ENCODE peak calls at places on chromosomes 3 and 15, in six cellular contexts. X, K, D, Q, Z and G are unnamed samples.

GRCh38 chr15:67548862-67549651 is 6.6 kb downstream of the MAP2K5 start:
- DNase-seq in X (no peak), K (no peak), D (no peak), Q (no peak), Z (no peak), G (peak; percentile 67)

GRCh38 chr3:10468611-10469354 is 36.6 kb downstream of the ATP2B2 start:
- DNase-seq in X (no peak), K (no peak), D (no peak), Q (no peak), Z (no peak), G (no peak)

GRCh38 chr15:99169769-99170311 is 65.0 kb downstream of the SYNM start:
- DNase-seq in X (no peak), K (peak; percentile 59), D (no peak), Q (no peak), Z (no peak), G (no peak)

GRCh38 chr3:112623717-112624116 is 17.2 kb downstream of the CCDC80 start:
- DNase-seq in X (no peak), K (no peak), D (no peak), Q (no peak), Z (no peak), G (no peak)

GRCh38 chr3:106485202-106485601 is 616.4 kb upstream of the CBLB start:
- DNase-seq in X (no peak), K (no peak), D (no peak), Q (no peak), Z (no peak), G (no peak)

GRCh38 chr15:72197045-72197459 is 535 bp downstream of the GRAMD2A start:
- DNase-seq in X (no peak), K (no peak), D (no peak), Q (no peak), Z (no peak), G (peak; percentile 23)

GRCh38 chr15:63803106-63803886 is 30.5 kb downstream of the HERC1 start:
- DNase-seq in X (no peak), K (no peak), D (no peak), Q (no peak), Z (no peak), G (no peak)

GRCh38 chr3:184820525-184820924 is 8.6 kb downstream of the VPS8 start:
- DNase-seq in X (no peak), K (no peak), D (no peak), Q (no peak), Z (no peak), G (no peak)

GRCh38 chr3:157093096-157093495 is 66.9 kb downstream of the CCNL1 start:
- DNase-seq in X (no peak), K (no peak), D (no peak), Q (no peak), Z (no peak), G (no peak)

GRCh38 chr3:123723527-123724168 is 138.8 kb upstream of the HACD2 start:
- DNase-seq in X (no peak), K (no peak), D (peak; percentile 61), Q (peak; percentile 84), Z (peak; percentile 69), G (peak; percentile 75)

GRCh38 chr3:7289113-7289512 is 428.2 kb downstream of the GRM7 start:
- DNase-seq in X (no peak), K (no peak), D (no peak), Q (no peak), Z (no peak), G (no peak)

GRCh38 chr15:38217181-38217580 is 35.5 kb upstream of the SPRED1 start:
- DNase-seq in X (no peak), K (no peak), D (no peak), Q (peak; percentile 33), Z (peak; percentile 20), G (no peak)

GRCh38 chr3:107412376-107412775 is 35.1 kb downstream of the CCDC54 start:
- DNase-seq in X (no peak), K (no peak), D (no peak), Q (no peak), Z (no peak), G (no peak)

GRCh38 chr15:58303236-58303635 is 128.6 kb upstream of the LIPC start:
- DNase-seq in X (no peak), K (no peak), D (no peak), Q (no peak), Z (no peak), G (no peak)

GRCh38 chr3:124372784-124373183 is 357.5 kb upstream of the UMPS start:
- DNase-seq in X (no peak), K (no peak), D (no peak), Q (no peak), Z (no peak), G (no peak)

GRCh38 chr15:99303881-99304280 is 52.6 kb downstream of the LRRC28 start:
- DNase-seq in X (no peak), K (no peak), D (no peak), Q (no peak), Z (no peak), G (no peak)

GRCh38 chr3:126100688-126101301 is 16.9 kb upstream of the SLC41A3 start:
- DNase-seq in X (peak; percentile 55), K (peak; percentile 65), D (peak; percentile 64), Q (no peak), Z (no peak), G (no peak)

GRCh38 chr3:101722394-101723173 is 1.8 kb upstream of the CEP97 start:
- DNase-seq in X (no peak), K (no peak), D (no peak), Q (no peak), Z (peak; percentile 37), G (no peak)

GRCh38 chr15:96699871-96700401 is 369.4 kb downstream of the NR2F2 start:
- DNase-seq in X (no peak), K (no peak), D (no peak), Q (no peak), Z (no peak), G (no peak)

GRCh38 chr15:85443046-85443445 is 62.6 kb downstream of the AKAP13 start:
- DNase-seq in X (no peak), K (no peak), D (no peak), Q (no peak), Z (no peak), G (no peak)
- H3K27ac ChIP-seq in X (peak overlapping the region; percentile 59), K (no peak overlapping the region), D (no peak overlapping the region), Q (peak overlapping the region; percentile 6), Z (no peak overlapping the region), G (no peak overlapping the region)

GRCh38 chr3:152285509-152285908 is 16.8 kb downstream of the MBNL1 start:
- DNase-seq in X (no peak), K (no peak), D (no peak), Q (no peak), Z (no peak), G (no peak)
- H3K27ac ChIP-seq in X (no peak overlapping the region), K (no peak overlapping the region), D (no peak overlapping the region), Q (no peak overlapping the region), Z (no peak overlapping the region), G (no peak overlapping the region)

GRCh38 chr15:62027916-62028315 is 32.3 kb downstream of the VPS13C start:
- DNase-seq in X (no peak), K (no peak), D (no peak), Q (no peak), Z (no peak), G (no peak)

GRCh38 chr15:62021991-62022600 is 38.2 kb downstream of the VPS13C start:
- DNase-seq in X (no peak), K (no peak), D (no peak), Q (peak; percentile 23), Z (no peak), G (peak; percentile 6)

GRCh38 chr15:62026707-62027565 is 33.3 kb downstream of the VPS13C start:
- DNase-seq in X (no peak), K (no peak), D (no peak), Q (no peak), Z (no peak), G (no peak)
- H3K27ac ChIP-seq in X (no peak overlapping the region), K (no peak overlapping the region), D (no peak overlapping the region), Q (no peak overlapping the region), Z (no peak overlapping the region), G (no peak overlapping the region)

GRCh38 chr3:170356596-170357175 is 829 bp upstream of the SKIL start:
- DNase-seq in X (peak; percentile 90), K (peak; percentile 96), D (peak; percentile 85), Q (peak; percentile 84), Z (no peak), G (peak; percentile 86)

GRCh38 chr3:170359178-170359704 is 1.7 kb downstream of the SKIL start:
- DNase-seq in X (no peak), K (no peak), D (no peak), Q (no peak), Z (no peak), G (no peak)

GRCh38 chr3:170357176-170357919 is at the start of gene SKIL:
- DNase-seq in X (peak; percentile 98), K (peak; percentile 99), D (peak; percentile 97), Q (peak; percentile 97), Z (peak; percentile 96), G (peak; percentile 97)

GRCh38 chr3:170355738-170356595 is 1.5 kb upstream of the SKIL start:
- DNase-seq in X (no peak), K (peak; percentile 79), D (peak; percentile 50), Q (peak; percentile 66), Z (no peak), G (peak; percentile 79)

GRCh38 chr3:170357920-170358854 is 672 bp downstream of the SKIL start:
- DNase-seq in X (peak; percentile 88), K (peak; percentile 96), D (peak; percentile 89), Q (peak; percentile 91), Z (peak; percentile 71), G (peak; percentile 89)
- H3K27ac ChIP-seq in X (peak overlapping the region; percentile 99), K (peak overlapping the region; percentile 89), D (peak overlapping the region; percentile 99), Q (peak overlapping the region; percentile 99), Z (peak overlapping the region; percentile 68), G (peak overlapping the region; percentile 96)

GRCh38 chr15:85582076-85582718 is 201.8 kb downstream of the AKAP13 start:
- DNase-seq in X (no peak), K (no peak), D (no peak), Q (no peak), Z (no peak), G (no peak)

GRCh38 chr15:85580914-85581313 is 200.5 kb downstream of the AKAP13 start:
- DNase-seq in X (no peak), K (peak; percentile 67), D (no peak), Q (peak; percentile 64), Z (no peak), G (no peak)

GRCh38 chr15:85581495-85581894 is 201.1 kb downstream of the AKAP13 start:
- DNase-seq in X (peak; percentile 78), K (peak; percentile 80), D (peak; percentile 32), Q (no peak), Z (peak; percentile 13), G (no peak)

GRCh38 chr15:85579957-85580694 is 199.7 kb downstream of the AKAP13 start:
- DNase-seq in X (no peak), K (peak; percentile 67), D (no peak), Q (peak; percentile 80), Z (no peak), G (no peak)

DNA sequence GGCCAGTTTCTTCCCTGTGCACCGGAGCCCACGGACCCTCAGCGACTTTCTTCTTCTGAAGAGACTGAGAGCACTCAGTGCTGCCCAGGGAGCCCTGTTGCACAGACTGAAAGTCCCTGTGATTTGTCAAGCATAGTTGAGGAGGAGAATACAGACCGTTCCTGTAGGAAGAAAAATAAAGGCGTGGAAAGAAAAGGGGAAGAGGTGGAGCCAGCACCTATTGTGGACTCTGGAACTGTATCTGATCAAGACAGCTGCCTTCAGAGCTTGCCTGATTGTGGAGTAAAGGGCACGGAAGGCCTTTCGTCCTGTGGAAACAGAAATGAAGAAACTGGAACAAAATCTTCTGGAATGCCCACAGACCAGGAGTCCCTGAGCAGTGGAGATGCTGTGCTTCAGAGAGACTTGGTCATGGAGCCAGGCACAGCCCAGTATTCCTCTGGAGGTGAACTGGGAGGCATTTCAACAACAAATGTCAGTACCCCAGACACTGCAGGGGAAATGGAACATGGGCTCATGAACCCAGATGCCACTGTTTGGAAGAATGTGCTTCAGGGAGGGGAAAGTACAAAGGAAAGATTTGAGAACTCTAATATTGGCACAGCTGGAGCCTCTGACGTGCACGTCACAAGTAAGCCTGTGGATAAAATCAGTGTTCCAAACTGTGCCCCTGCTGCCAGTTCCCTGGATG is 198.8 kb downstream of the AKAP13 start:
- DNase-seq in X (no peak), K (peak; percentile 65), D (no peak), Q (no peak), Z (no peak), G (peak; percentile 35)
- H3K27ac ChIP-seq in X (peak overlapping the region; percentile 90), K (peak overlapping the region; percentile 97), D (peak overlapping the region; percentile 82), Q (peak overlapping the region; percentile 89), Z (no peak overlapping the region), G (peak overlapping the region; percentile 6)